ENCODE peak calls at places on chromosomes 16 and 17, in five cellular contexts. One of them, this sample, is unnamed.

GRCh38 chr17:78925662-78926555 is 722 bp upstream of the TIMP2 start:
- DNase-seq in fibroblast of lung: peak
- DNase-seq in BJ: peak
- DNase-seq in GM12865: no peak
- DNase-seq in suprapubic skin: peak
- DNase-seq in this sample: no peak

GRCh38 chr17:60231691-60232090 is 81.9 kb downstream of the CA4 start:
- DNase-seq in suprapubic skin: no peak
- DNase-seq in fibroblast of lung: no peak
- DNase-seq in BJ: no peak
- DNase-seq in GM12865: no peak
- DNase-seq in this sample: no peak

GRCh38 chr16:14056970-14057369 is 14.1 kb upstream of the MRTFB start:
- DNase-seq in GM12865: no peak
- DNase-seq in suprapubic skin: no peak
- DNase-seq in BJ: no peak
- DNase-seq in fibroblast of lung: peak
- DNase-seq in this sample: no peak

GRCh38 chr17:40063034-40063765 is 435 bp downstream of the THRA start:
- DNase-seq in BJ: no peak
- DNase-seq in fibroblast of lung: no peak
- DNase-seq in GM12865: peak
- DNase-seq in suprapubic skin: peak
- DNase-seq in this sample: no peak

GRCh38 chr16:70496513-70496912 is 26.8 kb downstream of the COG4 start:
- DNase-seq in suprapubic skin: no peak
- DNase-seq in GM12865: peak
- DNase-seq in BJ: no peak
- DNase-seq in fibroblast of lung: no peak
- DNase-seq in this sample: no peak

GRCh38 chr16:76940251-76940650 is 250.7 kb upstream of the MON1B start:
- DNase-seq in suprapubic skin: no peak
- DNase-seq in fibroblast of lung: no peak
- DNase-seq in BJ: no peak
- DNase-seq in GM12865: no peak
- DNase-seq in this sample: no peak

GRCh38 chr16:72221216-72221995 is 49.5 kb upstream of the PMFBP1 start:
- DNase-seq in suprapubic skin: no peak
- DNase-seq in BJ: no peak
- DNase-seq in GM12865: no peak
- DNase-seq in fibroblast of lung: peak
- DNase-seq in this sample: no peak

GRCh38 chr16:55436587-55436986 is 42.4 kb upstream of the MMP2 start:
- DNase-seq in GM12865: no peak
- DNase-seq in fibroblast of lung: no peak
- DNase-seq in suprapubic skin: no peak
- DNase-seq in BJ: no peak
- DNase-seq in this sample: no peak

GRCh38 chr17:55278173-55278748 is 13.5 kb downstream of the HLF start:
- DNase-seq in fibroblast of lung: no peak
- DNase-seq in BJ: no peak
- DNase-seq in suprapubic skin: no peak
- DNase-seq in GM12865: no peak
- DNase-seq in this sample: no peak

GRCh38 chr16:48507346-48507745 is 102.6 kb downstream of the N4BP1 start:
- DNase-seq in fibroblast of lung: no peak
- DNase-seq in BJ: no peak
- DNase-seq in suprapubic skin: no peak
- DNase-seq in GM12865: no peak
- DNase-seq in this sample: no peak

GRCh38 chr17:14690704-14691103 is 389.8 kb downstream of the HS3ST3B1 start:
- DNase-seq in suprapubic skin: no peak
- DNase-seq in GM12865: no peak
- DNase-seq in BJ: no peak
- DNase-seq in fibroblast of lung: no peak
- DNase-seq in this sample: no peak

GRCh38 chr17:14693382-14693781 is 392.5 kb downstream of the HS3ST3B1 start:
- DNase-seq in GM12865: no peak
- DNase-seq in fibroblast of lung: no peak
- DNase-seq in suprapubic skin: no peak
- DNase-seq in BJ: no peak
- DNase-seq in this sample: no peak

GRCh38 chr17:14688134-14688533 is 387.3 kb downstream of the HS3ST3B1 start:
- DNase-seq in suprapubic skin: no peak
- DNase-seq in fibroblast of lung: no peak
- DNase-seq in BJ: no peak
- DNase-seq in GM12865: no peak
- DNase-seq in this sample: no peak
- TF ChIP-seq CTCF in suprapubic skin: no peak
- TF ChIP-seq CTCF in fibroblast of lung: no peak
- TF ChIP-seq CTCF in BJ: no peak
- TF ChIP-seq CTCF in GM12865: no peak
- TF ChIP-seq CTCF in this sample: no peak

DNA sequence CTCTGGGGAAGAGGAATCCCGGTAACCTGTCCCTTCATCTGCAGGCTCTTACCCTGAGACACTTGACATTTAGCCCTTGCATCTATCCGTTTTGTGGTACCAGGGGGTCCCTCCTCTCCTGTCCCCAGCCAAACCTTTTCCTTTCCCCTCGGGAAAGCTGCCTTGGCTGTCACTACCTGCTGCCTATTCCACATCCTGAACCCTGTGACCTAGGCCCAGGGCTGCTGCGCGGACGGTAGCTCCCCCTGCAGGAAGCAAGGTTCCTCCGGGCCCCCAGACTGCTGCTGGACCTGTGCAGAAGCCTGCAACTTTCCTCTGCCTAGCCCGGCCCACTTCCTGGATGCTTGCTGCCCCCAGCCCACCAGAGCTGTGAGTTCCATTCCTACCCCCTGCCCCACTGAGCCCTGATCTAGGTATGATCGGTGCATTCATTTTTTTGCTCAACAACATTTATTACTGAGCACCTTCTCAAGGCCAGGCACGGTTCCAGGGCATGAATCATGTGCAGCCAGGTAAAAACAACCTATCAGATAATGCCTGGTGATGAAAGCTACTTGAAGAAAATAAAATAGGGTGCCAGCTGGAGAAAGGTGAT is 10.5 kb upstream of the ALDOA start:
- DNase-seq in BJ: no peak
- DNase-seq in suprapubic skin: no peak
- DNase-seq in GM12865: peak
- DNase-seq in fibroblast of lung: no peak
- DNase-seq in this sample: no peak
- TF ChIP-seq CTCF in BJ: peak
- TF ChIP-seq CTCF in suprapubic skin: no peak
- TF ChIP-seq CTCF in GM12865: peak
- TF ChIP-seq CTCF in fibroblast of lung: peak
- TF ChIP-seq CTCF in this sample: peak

GRCh38 chr16:89293276-89294143 is 76.0 kb downstream of the ZNF778 start:
- DNase-seq in fibroblast of lung: peak
- DNase-seq in suprapubic skin: no peak
- DNase-seq in GM12865: no peak
- DNase-seq in BJ: no peak
- DNase-seq in this sample: no peak
- TF ChIP-seq CTCF in fibroblast of lung: no peak
- TF ChIP-seq CTCF in suprapubic skin: no peak
- TF ChIP-seq CTCF in GM12865: no peak
- TF ChIP-seq CTCF in BJ: peak
- TF ChIP-seq CTCF in this sample: no peak

GRCh38 chr17:9577402-9577709 is 914 bp downstream of the CFAP52 start:
- DNase-seq in suprapubic skin: no peak
- DNase-seq in BJ: no peak
- DNase-seq in GM12865: no peak
- DNase-seq in fibroblast of lung: no peak
- DNase-seq in this sample: no peak
- TF ChIP-seq CTCF in suprapubic skin: no peak
- TF ChIP-seq CTCF in BJ: no peak
- TF ChIP-seq CTCF in GM12865: no peak
- TF ChIP-seq CTCF in fibroblast of lung: no peak
- TF ChIP-seq CTCF in this sample: no peak

GRCh38 chr16:83967838-83968482 is at the start of gene NECAB2:
- DNase-seq in suprapubic skin: peak
- DNase-seq in fibroblast of lung: no peak
- DNase-seq in GM12865: peak
- DNase-seq in BJ: no peak
- DNase-seq in this sample: no peak
- TF ChIP-seq CTCF in suprapubic skin: peak
- TF ChIP-seq CTCF in fibroblast of lung: peak
- TF ChIP-seq CTCF in GM12865: peak
- TF ChIP-seq CTCF in BJ: peak
- TF ChIP-seq CTCF in this sample: no peak

This sample was measured in esophagus squamous epithelium.